ENCODE peak calls at places on chromosomes 7 and 10, in four cellular contexts. V is tibial artery, G is adrenal gland, N is fibroblast of lung. E is an unnamed sample.

GRCh38 chr7:77685219-77685618 is 11.0 kb upstream of the RSBN1L start:
- DNase-seq in V (no peak), G (no peak), N (no peak), E (no peak)

GRCh38 chr7:18119985-18120384 is 92.3 kb upstream of the PRPS1L1 start:
- DNase-seq in V (no peak), G (no peak), N (peak), E (no peak)

GRCh38 chr7:145123502-145123901 is 287.6 kb upstream of the TPK1 start:
- DNase-seq in V (no peak), G (no peak), N (no peak), E (no peak)

GRCh38 chr7:150835702-150836280 is 16.5 kb upstream of the AOC1 start:
- DNase-seq in V (no peak), G (no peak), N (no peak), E (no peak)

GRCh38 chr10:44966129-44966815 is 6.7 kb downstream of the RASSF4 start:
- DNase-seq in V (peak), G (no peak), N (no peak), E (no peak)

GRCh38 chr10:132397036-132397541 is at the start of gene PWWP2B:
- DNase-seq in V (no peak), G (peak), N (peak), E (peak)

GRCh38 chr10:86256690-86257315 is 109.8 kb downstream of the GRID1 start:
- DNase-seq in V (no peak), G (no peak), N (no peak), E (no peak)

GRCh38 chr10:68668231-68668630 is 52.8 kb upstream of the CCAR1 start:
- DNase-seq in V (no peak), G (no peak), N (no peak), E (no peak)

GRCh38 chr7:134532155-134533089 is 5.1 kb downstream of the AKR1B10 start:
- DNase-seq in V (no peak), G (no peak), N (no peak), E (no peak)

GRCh38 chr10:72353963-72354355 is 760 bp downstream of the DNAJB12 start:
- DNase-seq in V (peak), G (peak), N (peak), E (no peak)

GRCh38 chr10:43681721-43682120 is 33.0 kb upstream of the ZNF32 start:
- DNase-seq in V (no peak), G (no peak), N (no peak), E (no peak)

GRCh38 chr10:17206210-17206709 is 4.8 kb upstream of the TRDMT1 start:
- DNase-seq in V (no peak), G (no peak), N (peak), E (peak)

GRCh38 chr7:81190997-81191747 is 272.3 kb upstream of the SEMA3C start:
- DNase-seq in V (no peak), G (no peak), N (peak), E (no peak)

GRCh38 chr10:110305767-110306451 is 1.2 kb upstream of the SMNDC1 start:
- DNase-seq in V (no peak), G (peak), N (peak), E (peak)

GRCh38 chr7:21028186-21028989 is 241.7 kb upstream of the SP8 start:
- DNase-seq in V (peak), G (no peak), N (peak), E (no peak)

GRCh38 chr10:102066421-102067068 is 1.4 kb downstream of the HPS6 start:
- DNase-seq in V (peak), G (no peak), N (no peak), E (no peak)

GRCh38 chr7:137689761-137690160 is 157.0 kb downstream of the DGKI start:
- DNase-seq in V (no peak), G (no peak), N (no peak), E (no peak)

GRCh38 chr7:123757095-123757494 is 8.3 kb upstream of the WASL start:
- DNase-seq in V (no peak), G (no peak), N (no peak), E (no peak)

GRCh38 chr7:155512246-155512887 is 34.0 kb downstream of the CNPY1 start:
- DNase-seq in V (no peak), G (no peak), N (no peak), E (no peak)

GRCh38 chr10:111211756-111212155 is 134.9 kb downstream of the ADRA2A start:
- DNase-seq in V (no peak), G (no peak), N (peak), E (no peak)

GRCh38 chr7:51029586-51030230 is 247.0 kb upstream of the GRB10 start:
- DNase-seq in V (no peak), G (no peak), N (peak), E (no peak)

GRCh38 chr7:44309271-44310091 is 15.9 kb downstream of the CAMK2B start:
- DNase-seq in V (no peak), G (peak), N (peak), E (no peak)

GRCh38 chr10:114856544-114857287 is 35.1 kb downstream of the FHIP2A start:
- DNase-seq in V (no peak), G (no peak), N (peak), E (no peak)

GRCh38 chr10:12708921-12709320 is 292.6 kb downstream of the CCDC3 start:
- DNase-seq in V (no peak), G (no peak), N (peak), E (no peak)
- TF ChIP-seq CTCF in V (no peak), G (no peak), N (no peak), E (no peak)

GRCh38 chr7:36137258-36137657 is 15.8 kb upstream of the EEPD1 start:
- DNase-seq in V (no peak), G (no peak), N (no peak), E (no peak)
- TF ChIP-seq CTCF in V (no peak), G (no peak), N (no peak), E (no peak)

GRCh38 chr7:149282331-149282655 is 20.3 kb downstream of the ZNF783 start:
- DNase-seq in V (no peak), G (no peak), N (no peak), E (no peak)
- TF ChIP-seq CTCF in V (no peak), G (no peak), N (no peak), E (no peak)

DNA sequence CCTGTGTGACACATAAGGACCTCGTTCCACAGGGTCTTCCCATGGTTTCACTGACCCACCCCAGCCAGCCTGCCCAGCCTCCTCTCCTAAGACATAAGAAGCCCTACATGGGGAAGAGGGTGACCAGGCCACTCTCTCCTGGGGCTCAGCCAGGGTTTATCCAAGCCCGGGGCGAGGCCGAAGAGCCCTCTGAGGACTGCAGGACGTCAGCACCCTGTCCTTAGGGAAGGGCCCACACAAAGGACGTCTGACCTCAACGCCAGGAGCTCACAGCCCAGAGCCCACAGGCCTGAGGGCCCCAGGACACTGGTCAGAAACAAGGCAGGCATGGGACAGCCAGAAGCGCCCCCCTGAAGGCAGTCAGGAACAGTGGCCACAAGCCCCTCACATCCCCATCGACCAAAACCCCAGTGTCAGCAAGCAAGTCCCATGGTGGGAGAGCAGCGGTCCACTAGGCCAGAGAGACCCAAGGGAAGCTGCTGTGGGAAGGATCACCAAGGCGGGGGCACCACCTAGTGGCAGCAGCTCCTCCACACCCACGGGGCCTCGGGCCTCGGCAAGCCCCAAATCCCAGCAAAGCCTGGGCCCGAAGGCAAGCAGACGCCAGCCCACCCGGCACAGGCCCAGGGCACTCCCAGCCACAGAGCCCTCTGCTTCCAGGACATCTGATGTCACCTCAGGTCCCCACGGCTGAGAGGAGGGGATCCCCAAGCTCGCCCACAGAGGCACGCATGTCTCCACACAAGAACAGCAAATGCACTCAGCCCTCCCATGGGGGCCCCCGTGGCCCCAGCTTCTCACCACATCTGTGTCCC is 23.4 kb downstream of the MAD1L1 start:
- DNase-seq in V (peak), G (peak), N (peak), E (peak)
- TF ChIP-seq CTCF in V (peak), G (peak), N (peak), E (peak)

DNA sequence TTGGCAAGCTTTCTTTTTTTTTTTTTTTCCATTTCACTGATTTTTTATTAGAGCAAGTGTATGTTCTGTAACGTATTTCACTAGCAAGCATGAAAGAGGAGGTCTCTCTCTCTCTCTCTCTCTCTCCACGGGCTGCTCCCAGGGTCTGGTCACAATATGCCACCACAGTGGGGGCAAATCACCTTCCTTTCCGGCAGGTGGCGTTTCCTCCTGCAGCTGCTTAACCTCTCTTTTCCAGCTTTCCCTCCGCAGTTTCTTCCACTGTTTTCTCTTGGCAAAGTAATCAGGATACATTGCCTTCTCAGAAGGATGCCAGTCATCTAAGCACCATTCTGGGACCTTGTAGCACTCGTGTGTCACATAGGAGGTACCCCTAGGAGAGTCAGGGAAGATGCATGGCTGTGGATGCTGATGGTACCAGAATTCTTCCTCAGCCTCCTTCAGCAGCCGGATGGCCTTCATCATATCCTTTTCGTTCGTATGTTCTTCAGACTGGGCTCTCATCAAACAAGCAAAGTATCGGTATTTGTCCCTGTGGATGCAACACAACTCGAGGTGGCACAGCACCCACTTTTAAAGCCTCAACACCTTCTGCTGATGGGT is 197.3 kb upstream of the PODXL start:
- DNase-seq in V (no peak), G (no peak), N (no peak), E (no peak)
- TF ChIP-seq CTCF in V (no peak), G (no peak), N (peak), E (peak)

DNA sequence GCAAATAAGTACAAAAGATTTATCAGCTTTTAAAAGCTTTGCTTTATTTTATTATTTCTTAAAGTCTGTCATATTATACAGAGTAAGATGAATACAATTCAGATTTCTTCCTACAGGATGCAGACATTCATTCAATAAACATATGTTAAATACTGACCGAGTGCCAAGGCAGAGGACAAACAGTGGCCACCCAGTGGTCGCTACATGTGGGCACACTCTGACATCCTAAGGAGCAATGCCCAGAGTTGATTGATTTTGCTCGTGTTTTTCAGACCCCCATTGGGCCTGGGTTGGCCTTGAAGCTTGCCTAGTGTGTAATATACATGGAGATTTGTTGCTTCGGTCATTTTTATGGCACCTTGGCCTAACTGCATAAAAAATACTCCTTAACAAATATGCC is 201.2 kb downstream of the CCDC3 start:
- DNase-seq in V (no peak), G (no peak), N (no peak), E (no peak)
- TF ChIP-seq CTCF in V (no peak), G (no peak), N (no peak), E (no peak)

GRCh38 chr10:76040830-76041220 is 609.4 kb downstream of the LRMDA start:
- DNase-seq in V (no peak), G (no peak), N (no peak), E (no peak)

GRCh38 chr10:76037531-76037930 is 606.1 kb downstream of the LRMDA start:
- DNase-seq in V (no peak), G (no peak), N (peak), E (no peak)

GRCh38 chr10:76038696-76039095 is 607.3 kb downstream of the LRMDA start:
- DNase-seq in V (no peak), G (no peak), N (no peak), E (no peak)

GRCh38 chr10:76036962-76037361 is 605.5 kb downstream of the LRMDA start:
- DNase-seq in V (no peak), G (no peak), N (no peak), E (no peak)

GRCh38 chr10:76040107-76040829 is 608.8 kb downstream of the LRMDA start:
- DNase-seq in V (no peak), G (no peak), N (no peak), E (no peak)
- TF ChIP-seq CTCF in V (no peak), G (no peak), N (peak), E (no peak)

GRCh38 chr7:6589829-6590644 is at the start of gene INTS15:
- DNase-seq in V (peak), G (peak), N (peak), E (peak)
- TF ChIP-seq CTCF in V (peak), G (no peak), N (peak), E (peak)

DNA sequence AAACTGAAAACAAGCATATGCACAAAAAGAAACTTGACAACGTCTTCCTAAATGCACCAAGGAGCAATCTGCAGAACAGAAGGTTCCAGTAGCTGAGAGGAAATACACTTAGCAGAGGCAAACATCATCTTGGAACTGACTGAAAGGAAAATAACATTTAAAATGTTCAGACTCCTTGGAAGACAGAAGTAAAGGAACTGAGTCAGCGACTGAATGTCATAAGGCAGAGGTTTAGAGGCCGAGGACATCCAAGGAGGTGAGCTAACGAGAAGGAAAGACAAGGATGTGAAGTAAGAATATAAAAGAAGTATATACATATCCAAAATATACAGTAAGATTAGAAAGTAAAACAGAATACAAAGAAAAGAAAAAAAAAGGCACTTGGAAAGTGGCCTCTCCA is 24.1 kb downstream of the SEMA3D start:
- DNase-seq in V (no peak), G (no peak), N (peak), E (no peak)
- TF ChIP-seq CTCF in V (no peak), G (no peak), N (no peak), E (no peak)

DNA sequence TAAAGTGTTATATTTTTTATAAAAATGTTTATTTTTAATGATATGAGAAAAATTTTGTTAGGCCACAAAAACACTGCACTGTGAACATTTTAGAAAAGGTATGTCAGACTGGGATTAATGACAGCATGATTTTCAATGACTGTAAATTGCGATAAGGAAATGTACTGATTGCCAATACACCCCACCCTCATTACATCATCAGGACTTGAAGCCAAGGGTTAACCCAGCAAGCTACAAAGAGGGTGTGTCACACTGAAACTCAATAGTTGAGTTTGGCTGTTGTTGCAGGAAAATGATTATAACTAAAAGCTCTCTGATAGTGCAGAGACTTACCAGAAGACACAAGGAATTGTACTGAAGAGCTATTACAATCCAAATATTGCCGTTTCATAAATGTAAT is 64.8 kb upstream of the CAPZA2 start:
- DNase-seq in V (no peak), G (no peak), N (peak), E (no peak)
- TF ChIP-seq CTCF in V (no peak), G (no peak), N (no peak), E (no peak)

E was measured in GM20000.